ENCODE peak calls at places on chromosomes 4 and X, in seven cellular contexts. Q is C1 segment of cervical spinal cord; Z is BJ; L is iris pigment epithelial cell; U is endodermal cell; G is stimulated activated CD4-positive, alpha-beta T cell treated with anti-CD3 and anti-CD28 coated beads, Interleukin-2, amount 100 ng/mL, for 24 hours; W is cardiac muscle cell. H is an unnamed sample.

GRCh38 chrX:96438803-96439202 is 245.8 kb upstream of the DIAPH2 start:
- DNase-seq in Q (no peak), U (no peak), L (peak), W (no peak), G (no peak), Z (no peak), H (no peak)

GRCh38 chr4:126661194-126661593 is 971.6 kb upstream of the INTU start:
- DNase-seq in Q (no peak), L (peak), U (no peak), W (peak), G (no peak), Z (no peak), H (no peak)

GRCh38 chr4:179097741-179098140 is 1655.5 kb upstream of the AGA start:
- DNase-seq in Z (no peak), L (peak), U (peak), G (no peak), W (peak), Q (no peak), H (no peak)

GRCh38 chr4:3851211-3851610 is 85.0 kb downstream of the ADRA2C start:
- DNase-seq in U (no peak), Q (no peak), G (no peak), W (no peak), L (peak), Z (peak), H (no peak)

GRCh38 chr4:176193126-176193525 is 2.3 kb downstream of the SPATA4 start:
- DNase-seq in U (no peak), G (no peak), L (peak), W (no peak), Q (no peak), Z (no peak), H (no peak)

GRCh38 chr4:74975848-74976824 is 43.2 kb downstream of the PARM1 start:
- DNase-seq in L (no peak), Z (no peak), W (no peak), G (no peak), Q (no peak), U (no peak), H (no peak)

GRCh38 chrX:68432648-68433047 is 647 bp downstream of the OPHN1 start:
- DNase-seq in G (no peak), U (no peak), Z (no peak), L (peak), Q (no peak), W (peak), H (no peak)

GRCh38 chr4:173417833-173418232 is 18.9 kb upstream of the SCRG1 start:
- DNase-seq in Q (no peak), G (no peak), W (no peak), L (no peak), Z (no peak), U (no peak), H (no peak)

GRCh38 chr4:44674471-44674870 is 3.7 kb upstream of the GUF1 start:
- DNase-seq in U (no peak), Z (no peak), W (no peak), L (no peak), Q (no peak), G (no peak), H (no peak)

GRCh38 chrX:151679798-151680427 is 15.3 kb upstream of the PRRG3 start:
- DNase-seq in W (no peak), Z (no peak), Q (no peak), G (no peak), L (no peak), U (no peak), H (no peak)

GRCh38 chrX:155962906-155963305 is 34.6 kb upstream of the IL9R start:
- DNase-seq in Q (no peak), U (no peak), L (no peak), W (no peak), G (no peak), Z (no peak), H (no peak)

GRCh38 chr4:1503583-1504471 is 97.6 kb upstream of the NKX1-1 start:
- DNase-seq in Q (no peak), G (no peak), W (no peak), Z (no peak), L (no peak), U (peak), H (no peak)

GRCh38 chr4:108833041-108833440 is 70.2 kb upstream of the ETNPPL start:
- DNase-seq in Z (no peak), L (no peak), U (no peak), G (no peak), Q (no peak), W (no peak), H (no peak)

GRCh38 chr4:72110886-72111285 is 79.1 kb downstream of the NPFFR2 start:
- DNase-seq in Z (no peak), Q (no peak), W (no peak), U (no peak), L (no peak), G (no peak), H (no peak)

GRCh38 chrX:47361538-47362511 is 8.6 kb upstream of the ZNF157 start:
- DNase-seq in W (peak), Q (peak), L (peak), Z (peak), G (peak), U (peak), H (peak)

GRCh38 chrX:39946822-39947221 is 150.9 kb downstream of the BCOR start:
- DNase-seq in Z (no peak), Q (no peak), L (peak), W (no peak), U (no peak), G (no peak), H (no peak)

GRCh38 chr4:98603683-98604573 is 54.5 kb downstream of the TSPAN5 start:
- DNase-seq in L (no peak), Q (no peak), W (no peak), U (no peak), Z (no peak), G (no peak), H (no peak)

GRCh38 chrX:131729295-131729694 is 185.4 kb downstream of the OR13H1 start:
- DNase-seq in L (peak), Q (peak), Z (no peak), W (no peak), U (no peak), G (no peak), H (no peak)

GRCh38 chrX:131746491-131746968 is 202.7 kb downstream of the OR13H1 start:
- DNase-seq in Z (no peak), U (peak), L (peak), W (no peak), Q (peak), G (no peak), H (peak)

GRCh38 chr4:74056858-74057562 is 18.5 kb upstream of the CXCL3 start:
- DNase-seq in G (no peak), Z (peak), Q (no peak), L (peak), U (no peak), W (no peak), H (no peak)

GRCh38 chr4:30295652-30296051 is 424.5 kb upstream of the PCDH7 start:
- DNase-seq in Z (no peak), U (peak), G (no peak), L (no peak), W (no peak), Q (no peak), H (no peak)

GRCh38 chr4:4555916-4556315 is 14.1 kb upstream of the STX18 start:
- DNase-seq in G (no peak), W (no peak), L (peak), Z (peak), U (no peak), Q (no peak), H (no peak)

GRCh38 chrX:70041993-70042392 is 7.7 kb downstream of the AWAT2 start:
- DNase-seq in U (no peak), W (no peak), L (no peak), G (no peak), Z (no peak), Q (no peak), H (no peak)

GRCh38 chr4:88792821-88793220 is 95.2 kb upstream of the NAP1L5 start:
- DNase-seq in G (no peak), W (no peak), Q (no peak), Z (no peak), L (peak), U (no peak), H (no peak)

GRCh38 chr4:71266090-71266794 is 72.6 kb upstream of the SLC4A4 start:
- DNase-seq in G (no peak), W (no peak), U (no peak), Q (no peak), L (peak), Z (peak), H (no peak)

GRCh38 chr4:42995343-42995944 is 102.9 kb downstream of the GRXCR1 start:
- DNase-seq in L (peak), Q (no peak), W (peak), Z (no peak), G (no peak), U (no peak), H (peak)

GRCh38 chr4:180695851-180696250 is 1547.4 kb upstream of the TENM3 start:
- DNase-seq in W (no peak), Z (no peak), Q (no peak), G (no peak), L (peak), U (no peak), H (no peak)

GRCh38 chr4:1305781-1306455 is 16.2 kb downstream of the MAEA start:
- DNase-seq in Z (no peak), U (peak), Q (no peak), L (no peak), W (no peak), G (peak), H (no peak)

GRCh38 chrX:30521440-30522182 is 56.0 kb downstream of the TASL start:
- DNase-seq in U (no peak), G (no peak), Q (no peak), Z (peak), W (peak), L (peak), H (no peak)

GRCh38 chr4:140238353-140239041 is 84.5 kb upstream of the MAML3 start:
- DNase-seq in G (no peak), W (peak), Q (peak), L (peak), Z (no peak), U (peak), H (peak)

GRCh38 chr4:39883645-39884044 is 94.1 kb downstream of the PDS5A start:
- DNase-seq in L (peak), G (no peak), U (no peak), W (no peak), Q (no peak), Z (no peak), H (no peak)

GRCh38 chr4:78310056-78310731 is 241.4 kb upstream of the ANXA3 start:
- DNase-seq in Q (no peak), Z (no peak), U (no peak), W (no peak), G (no peak), L (no peak), H (no peak)